ENCODE peak calls at places on chromosomes 12 and 14, in eight cellular contexts. F is effector CD8-positive, alpha-beta T cell; H is iris pigment epithelial cell; A is activated gamma-delta T cell treated with Interleukin-2 at 50 U/mL for 16 hours; B is BE2C; S is astrocyte of the hippocampus; G is stimulated activated CD4-positive, alpha-beta T cell treated with anti-CD3 and anti-CD28 coated beads, Interleukin-12 subunit alpha, Interleukin-12 subunit beta, amount 100 ng/mL, for 48 hours; Y is cardiac fibroblast. D is an unnamed sample.

GRCh38 chr12:12714276-12715001 is 2.7 kb upstream of the CDKN1B start:
- DNase-seq in F (no peak), H (peak), A (peak), B (peak), S (peak), G (no peak), Y (peak), D (no peak)

GRCh38 chr12:65741662-65742480 is 82.4 kb upstream of the HMGA2 start:
- DNase-seq in F (no peak), H (peak), A (no peak), B (no peak), S (peak), G (no peak), Y (peak), D (no peak)

GRCh38 chr14:92287987-92288386 is 35.0 kb upstream of the SLC24A4 start:
- DNase-seq in F (no peak), H (no peak), A (no peak), B (no peak), S (no peak), G (no peak), Y (no peak), D (no peak)

GRCh38 chr12:11958216-11959091 is 112.3 kb upstream of the BCL2L14 start:
- DNase-seq in F (no peak), H (peak), A (peak), B (no peak), S (peak), G (peak), Y (peak), D (no peak)

GRCh38 chr12:11561416-11561815 is 88.1 kb upstream of the ETV6 start:
- DNase-seq in F (no peak), H (no peak), A (no peak), B (no peak), S (no peak), G (no peak), Y (no peak), D (no peak)

GRCh38 chr12:51195841-51196240 is 22.0 kb downstream of the POU6F1 start:
- DNase-seq in F (no peak), H (no peak), A (no peak), B (no peak), S (no peak), G (no peak), Y (no peak), D (no peak)

GRCh38 chr14:71441142-71441541 is 491.1 kb upstream of the RGS6 start:
- DNase-seq in F (no peak), H (no peak), A (no peak), B (no peak), S (no peak), G (no peak), Y (no peak), D (no peak)

GRCh38 chr12:119679081-119679480 is 11.1 kb downstream of the PRKAB1 start:
- DNase-seq in F (no peak), H (no peak), A (no peak), B (no peak), S (no peak), G (no peak), Y (no peak), D (no peak)

GRCh38 chr14:81472096-81472800 is 61.4 kb downstream of the SEL1L start:
- DNase-seq in F (no peak), H (no peak), A (no peak), B (no peak), S (no peak), G (no peak), Y (no peak), D (no peak)

GRCh38 chr12:127909031-127909430 is 357.9 kb upstream of the TMEM132C start:
- DNase-seq in F (no peak), H (no peak), A (no peak), B (no peak), S (peak), G (no peak), Y (no peak), D (no peak)

GRCh38 chr12:26340649-26341048 is 145.3 kb downstream of the SSPN start:
- DNase-seq in F (no peak), H (no peak), A (no peak), B (no peak), S (no peak), G (no peak), Y (peak), D (no peak)

GRCh38 chr14:95645016-95645996 is 40.9 kb upstream of the TCL1B start:
- DNase-seq in F (no peak), H (no peak), A (no peak), B (peak), S (no peak), G (no peak), Y (no peak), D (no peak)

GRCh38 chr12:106248849-106249371 is 1.1 kb upstream of the CKAP4 start:
- DNase-seq in F (no peak), H (peak), A (peak), B (no peak), S (peak), G (peak), Y (peak), D (no peak)

GRCh38 chr12:108312885-108313203 is 26.3 kb downstream of the CMKLR1 start:
- DNase-seq in F (no peak), H (no peak), A (no peak), B (peak), S (peak), G (no peak), Y (peak), D (no peak)

GRCh38 chr12:106840217-106840616 is 65.7 kb downstream of the RIC8B start:
- DNase-seq in F (no peak), H (peak), A (no peak), B (no peak), S (peak), G (no peak), Y (peak), D (no peak)

GRCh38 chr14:58796201-58796600 is 158.4 kb downstream of the DACT1 start:
- DNase-seq in F (no peak), H (no peak), A (no peak), B (no peak), S (no peak), G (no peak), Y (no peak), D (no peak)

GRCh38 chr14:73238262-73238852 is 1.1 kb downstream of the PAPLN start:
- DNase-seq in F (no peak), H (peak), A (no peak), B (no peak), S (peak), G (no peak), Y (peak), D (peak)

GRCh38 chr12:121060149-121061001 is 21.3 kb upstream of the OASL start:
- DNase-seq in F (peak), H (peak), A (peak), B (no peak), S (peak), G (no peak), Y (peak), D (peak)

GRCh38 chr14:68297011-68297410 is 477.4 kb downstream of the RAD51B start:
- DNase-seq in F (no peak), H (no peak), A (no peak), B (no peak), S (no peak), G (no peak), Y (no peak), D (no peak)

GRCh38 chr14:37623971-37624370 is 28.5 kb downstream of the TTC6 start:
- DNase-seq in F (no peak), H (no peak), A (no peak), B (no peak), S (no peak), G (no peak), Y (no peak), D (no peak)

GRCh38 chr12:89862511-89863331 is 154.1 kb upstream of the ATP2B1 start:
- DNase-seq in F (no peak), H (peak), A (peak), B (no peak), S (no peak), G (no peak), Y (peak), D (no peak)

GRCh38 chr12:52975204-52975603 is 26.3 kb downstream of the KRT18 start:
- DNase-seq in F (no peak), H (peak), A (no peak), B (no peak), S (peak), G (no peak), Y (peak), D (no peak)

GRCh38 chr14:75864352-75864751 is 117.4 kb downstream of the TGFB3 start:
- DNase-seq in F (no peak), H (peak), A (no peak), B (no peak), S (no peak), G (no peak), Y (peak), D (no peak)

GRCh38 chr14:79280400-79280670 is 931.0 kb downstream of the DIO2 start:
- DNase-seq in F (no peak), H (no peak), A (no peak), B (no peak), S (no peak), G (no peak), Y (no peak), D (no peak)

GRCh38 chr14:105173901-105174894 is 5.6 kb upstream of the JAG2 start:
- DNase-seq in F (no peak), H (no peak), A (peak), B (no peak), S (no peak), G (no peak), Y (no peak), D (no peak)

GRCh38 chr14:99316281-99317163 is 44.5 kb upstream of the BCL11B start:
- DNase-seq in F (no peak), H (no peak), A (no peak), B (no peak), S (no peak), G (no peak), Y (no peak), D (no peak)

GRCh38 chr12:123839826-123840225 is 77.7 kb downstream of the DNAH10 start:
- DNase-seq in F (no peak), H (no peak), A (no peak), B (peak), S (no peak), G (no peak), Y (no peak), D (no peak)

GRCh38 chr14:91114079-91115065 is 499 bp downstream of the DGLUCY start:
- DNase-seq in F (peak), H (peak), A (peak), B (no peak), S (peak), G (peak), Y (peak), D (peak)

GRCh38 chr12:69024413-69024812 is 91.4 kb upstream of the CPM start:
- DNase-seq in F (no peak), H (no peak), A (no peak), B (no peak), S (peak), G (no peak), Y (no peak), D (no peak)

GRCh38 chr14:71089974-71090373 is 182.7 kb downstream of the PCNX1 start:
- DNase-seq in F (no peak), H (peak), A (no peak), B (no peak), S (peak), G (no peak), Y (peak), D (no peak)

GRCh38 chr12:1920971-1921370 is 2.5 kb upstream of the CACNA2D4 start:
- DNase-seq in F (no peak), H (no peak), A (no peak), B (no peak), S (no peak), G (no peak), Y (no peak), D (no peak)

GRCh38 chr14:99729991-99730875 is 46.1 kb downstream of the CYP46A1 start:
- DNase-seq in F (peak), H (no peak), A (peak), B (peak), S (peak), G (peak), Y (peak), D (peak)

GRCh38 chr12:49347307-49348237 is 884 bp downstream of the DNAJC22 start:
- DNase-seq in F (peak), H (peak), A (peak), B (peak), S (peak), G (peak), Y (peak), D (peak)

GRCh38 chr12:5840900-5841299 is 104.2 kb downstream of the ANO2 start:
- DNase-seq in F (no peak), H (no peak), A (no peak), B (no peak), S (no peak), G (no peak), Y (no peak), D (peak)

GRCh38 chr14:64109821-64110554 is 184.2 kb downstream of the ESR2 start:
- DNase-seq in F (no peak), H (peak), A (no peak), B (no peak), S (no peak), G (no peak), Y (peak), D (no peak)

GRCh38 chr14:35369701-35370191 is 34.8 kb downstream of the NFKBIA start:
- DNase-seq in F (peak), H (peak), A (no peak), B (no peak), S (no peak), G (no peak), Y (no peak), D (no peak)

GRCh38 chr12:46266869-46267617 is 1.8 kb downstream of the SLC38A1 start:
- DNase-seq in F (peak), H (peak), A (peak), B (peak), S (peak), G (peak), Y (peak), D (peak)

GRCh38 chr12:95738024-95738611 is 52.4 kb downstream of the NTN4 start:
- DNase-seq in F (no peak), H (no peak), A (no peak), B (no peak), S (no peak), G (no peak), Y (no peak), D (no peak)

D was measured in T47D.